ENCODE peak calls at places on chromosomes 1 and 21, in five cellular contexts. W is IMR-90, O is K562, D is SK-N-SH, U is GM12878. I is an unnamed sample.

GRCh38 chr1:173914366-173914871 is 2.7 kb downstream of the SERPINC1 start:
- DNase-seq in D (peak; percentile 41), O (peak; percentile 74), W (peak; percentile 18), U (no peak), I (peak; percentile 71)

GRCh38 chr1:154358519-154358918 is 33.2 kb downstream of the ATP8B2 start:
- DNase-seq in U (no peak), O (no peak), W (no peak), D (no peak), I (no peak)

GRCh38 chr1:42973304-42973703 is 14.6 kb upstream of the SLC2A1 start:
- DNase-seq in W (no peak), O (no peak), D (no peak), U (no peak), I (no peak)

GRCh38 chr21:27813750-27814149 is 846.9 kb upstream of the ADAMTS5 start:
- DNase-seq in O (no peak), U (no peak), W (no peak), D (no peak), I (no peak)

GRCh38 chr1:7117599-7118281 is 332.5 kb downstream of the CAMTA1 start:
- DNase-seq in D (no peak), W (peak; percentile 94), U (no peak), O (no peak), I (peak; percentile 55)

GRCh38 chr1:27959792-27960603 is at the start of gene XKR8:
- DNase-seq in O (peak; percentile 86), D (no peak), U (peak; percentile 31), W (peak; percentile 57), I (peak; percentile 77)

GRCh38 chr1:238558156-238558555 is 667.4 kb upstream of the ZP4 start:
- DNase-seq in U (no peak), D (no peak), W (peak; percentile 81), O (no peak), I (no peak)

GRCh38 chr21:38280446-38280845 is 23.7 kb downstream of the KCNJ15 start:
- DNase-seq in D (no peak), U (no peak), O (no peak), W (peak; percentile 20), I (no peak)

GRCh38 chr1:40030528-40031135 is 9.9 kb upstream of the CAP1 start:
- DNase-seq in D (no peak), W (peak; percentile 65), U (no peak), O (no peak), I (no peak)

GRCh38 chr1:214552174-214552608 is 789 bp upstream of the PTPN14 start:
- DNase-seq in W (peak; percentile 64), D (peak; percentile 36), U (no peak), O (no peak), I (peak; percentile 59)

GRCh38 chr1:56491441-56491840 is 87.9 kb downstream of the PLPP3 start:
- DNase-seq in O (no peak), U (no peak), W (peak; percentile 24), D (peak; percentile 51), I (no peak)

GRCh38 chr1:211731456-211732275 is 56.2 kb upstream of the NEK2 start:
- DNase-seq in W (no peak), O (no peak), D (no peak), U (no peak), I (no peak)

GRCh38 chr21:24583473-24583872 is 1023.8 kb downstream of the MRPL39 start:
- DNase-seq in O (no peak), D (no peak), W (no peak), U (no peak), I (no peak)

GRCh38 chr1:155075535-155075934 is 3.1 kb upstream of the EFNA3 start:
- DNase-seq in O (no peak), D (no peak), W (no peak), U (no peak), I (no peak)

GRCh38 chr1:225689882-225690459 is 37.0 kb upstream of the ENAH start:
- DNase-seq in D (no peak), O (no peak), W (peak; percentile 24), U (no peak), I (no peak)

DNA sequence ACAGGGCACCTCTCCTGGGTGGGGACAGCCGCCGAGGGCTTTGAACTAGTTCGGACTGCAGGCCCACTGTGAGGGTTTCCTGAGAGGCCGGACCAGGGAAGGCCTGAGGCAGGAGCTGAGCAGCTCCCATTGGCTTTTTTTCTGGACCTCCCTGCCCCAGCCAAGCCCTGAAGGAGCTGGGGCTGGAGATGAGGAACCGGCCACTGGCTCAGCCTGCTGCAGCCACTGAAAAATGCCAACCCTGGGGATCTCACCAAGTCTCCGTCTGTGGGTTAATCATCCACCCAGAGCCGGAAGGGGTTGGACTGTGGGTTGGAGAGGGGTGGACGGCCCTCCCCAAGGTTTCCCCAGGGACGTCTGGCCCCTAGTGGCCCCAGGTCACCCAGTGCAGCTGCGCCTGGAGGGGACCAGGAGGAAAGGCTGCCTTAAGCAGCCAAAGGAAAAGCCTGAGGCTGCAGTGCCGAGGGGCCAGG is 2.5 kb downstream of the VWA1 start:
- DNase-seq in W (no peak), D (peak; percentile 19), U (peak; percentile 42), O (peak; percentile 13), I (peak; percentile 72)
- TF ChIP-seq RCOR1 in W (no peak), D (no peak), U (no peak), O (no peak), I (no peak)

GRCh38 chr21:41678944-41679343 is 87.9 kb downstream of the RIPK4 start:
- DNase-seq in U (no peak), D (peak; percentile 61), O (peak; percentile 95), W (peak; percentile 94), I (peak; percentile 90)
- TF ChIP-seq RCOR1 in U (no peak), D (no peak), O (no peak), W (no peak), I (no peak)

GRCh38 chr1:227136210-227136609 is 182.1 kb downstream of the CDC42BPA start:
- DNase-seq in W (peak; percentile 16), O (no peak), U (no peak), D (peak; percentile 30), I (no peak)

GRCh38 chr1:227127891-227128290 is 187.8 kb downstream of the COQ8A start:
- DNase-seq in O (no peak), D (no peak), W (no peak), U (peak; percentile 12), I (no peak)

GRCh38 chr1:227134686-227135314 is 183.5 kb downstream of the CDC42BPA start:
- DNase-seq in W (no peak), D (no peak), O (no peak), U (no peak), I (no peak)

GRCh38 chr1:227125929-227126545 is 185.9 kb downstream of the COQ8A start:
- DNase-seq in O (no peak), U (no peak), W (no peak), D (no peak), I (no peak)

DNA sequence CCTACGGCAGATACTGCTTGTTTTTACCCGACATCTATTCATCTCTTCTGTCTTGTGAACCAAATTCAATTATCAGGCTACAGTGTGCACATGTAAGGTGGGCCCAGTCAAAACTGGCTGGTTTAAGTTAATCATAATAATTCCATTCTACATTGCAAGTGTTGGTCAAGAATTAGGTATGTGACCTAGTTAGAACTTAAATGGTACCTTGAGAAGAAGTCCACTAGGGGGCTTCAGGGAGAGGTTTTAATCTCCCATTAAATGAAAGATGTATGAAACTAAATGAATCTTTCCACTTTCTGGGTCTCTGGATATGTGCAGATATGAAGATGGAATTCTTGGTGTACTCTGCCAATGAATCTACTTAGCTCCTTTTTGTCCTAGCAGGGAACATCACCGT is 187.1 kb downstream of the CDC42BPA start:
- DNase-seq in U (no peak), O (no peak), D (peak; percentile 34), W (peak; percentile 54), I (peak; percentile 48)
- TF ChIP-seq RCOR1 in U (no peak), O (no peak), D (no peak), W (no peak), I (no peak)

DNA sequence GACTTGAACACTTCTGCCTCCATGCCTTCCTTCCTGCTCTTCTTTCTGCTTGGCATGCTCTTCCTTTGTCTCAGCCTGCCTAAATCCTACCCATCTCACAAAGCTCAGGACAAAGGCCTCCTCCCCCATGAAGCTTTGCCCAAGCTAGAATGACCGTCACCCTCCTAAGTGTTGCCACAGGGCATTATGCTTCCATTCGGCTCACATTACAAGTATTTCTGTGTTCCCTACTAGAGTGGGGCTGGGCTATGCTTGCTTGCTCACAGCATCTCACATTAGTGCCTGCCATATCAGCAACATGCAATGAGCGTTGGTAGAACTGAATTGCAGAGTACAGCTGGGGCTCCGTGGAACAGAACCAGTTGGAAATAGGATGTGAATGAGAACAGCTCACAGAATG is 82.8 kb downstream of the CD58 start:
- DNase-seq in W (no peak), O (no peak), U (no peak), D (no peak), I (no peak)
- TF ChIP-seq RCOR1 in W (no peak), O (no peak), U (no peak), D (no peak), I (no peak)

DNA sequence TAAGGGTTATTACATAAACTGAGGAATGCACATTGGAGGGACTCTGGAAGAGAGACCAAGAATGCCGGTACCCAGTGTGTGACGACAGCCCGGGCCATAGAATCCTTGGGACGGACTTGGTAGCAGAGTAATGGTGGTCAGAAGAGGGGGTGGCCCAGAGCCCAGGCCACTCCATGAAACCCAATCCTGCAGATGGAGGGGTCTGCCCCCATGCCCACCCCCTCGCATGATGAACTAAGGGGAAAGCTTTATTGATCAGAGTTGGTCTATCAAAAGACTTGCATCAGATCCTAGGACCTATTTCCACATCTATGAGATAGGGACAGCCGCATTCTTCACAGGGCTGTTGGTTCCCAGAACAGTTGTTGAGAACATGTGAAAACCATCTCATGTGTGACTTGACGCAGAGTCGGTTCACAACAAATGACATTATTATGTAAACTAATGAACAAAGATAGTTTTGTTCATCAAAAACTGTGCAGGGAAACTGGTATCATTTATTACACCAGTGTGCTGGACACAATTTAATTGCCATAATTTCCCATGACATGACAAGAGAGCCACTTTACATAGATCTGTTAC is 21.5 kb upstream of the SDC3 start:
- DNase-seq in O (no peak), W (no peak), U (no peak), D (no peak), I (no peak)
- TF ChIP-seq RCOR1 in O (no peak), W (no peak), U (no peak), D (no peak), I (no peak)

DNA sequence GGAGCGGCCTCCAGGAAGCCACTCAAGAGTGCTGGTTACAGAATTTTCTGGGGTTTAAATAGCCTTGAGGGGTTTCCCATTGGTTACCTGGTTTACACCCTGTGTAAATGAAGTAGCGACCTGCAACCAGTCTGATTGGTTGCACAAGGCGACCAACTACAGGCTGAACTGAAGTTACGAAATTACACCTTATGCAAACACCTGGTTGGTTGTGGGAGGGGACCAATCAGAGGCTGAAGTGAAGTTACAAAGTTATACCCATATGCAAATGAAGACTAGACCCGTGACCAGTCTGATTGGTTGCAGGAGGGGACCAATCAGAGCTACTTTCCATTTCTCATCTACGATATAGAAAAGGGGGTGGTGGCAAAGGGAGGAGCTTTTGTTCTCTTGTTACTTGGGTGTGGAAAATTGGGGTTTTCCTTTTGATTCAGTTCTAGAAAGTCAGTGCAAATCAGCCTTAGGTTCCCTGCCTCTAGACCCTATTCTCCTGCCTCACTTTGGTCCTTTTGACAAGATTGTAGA is 22.2 kb upstream of the C1orf174 start:
- DNase-seq in D (no peak), U (peak; percentile 48), W (no peak), O (peak; percentile 42), I (no peak)
- TF ChIP-seq RCOR1 in D (no peak), U (no peak), W (no peak), O (no peak), I (no peak)

GRCh38 chr1:102776074-102776473 is 332.2 kb downstream of the COL11A1 start:
- DNase-seq in U (no peak), W (no peak), O (no peak), D (no peak), I (no peak)
- TF ChIP-seq RCOR1 in U (no peak), W (no peak), O (no peak), D (no peak), I (no peak)